ENCODE peak calls at places on chromosomes 7 and 10, in four cellular contexts. One of them, this sample, is unnamed.
A peak's percentile ranks its signal among the peaks of the same experiment; 100 is the strongest.

GRCh38 chr10:90319188-90319914 is 538.5 kb downstream of the HTR7 start:
- DNase-seq in choroid plexus epithelial cell: peak; percentile 92
- DNase-seq in hepatocyte: peak; percentile 78
- DNase-seq in bronchial epithelial cell: peak; percentile 97
- DNase-seq in this sample: peak; percentile 86

GRCh38 chr7:104895851-104896236 is 118.2 kb upstream of the KMT2E start:
- DNase-seq in choroid plexus epithelial cell: no peak
- DNase-seq in hepatocyte: no peak
- DNase-seq in bronchial epithelial cell: no peak
- DNase-seq in this sample: no peak

GRCh38 chr10:44383749-44384600 is 922 bp downstream of the CXCL12 start:
- DNase-seq in choroid plexus epithelial cell: peak; percentile 47
- DNase-seq in hepatocyte: peak; percentile 42
- DNase-seq in bronchial epithelial cell: no peak
- DNase-seq in this sample: no peak

GRCh38 chr7:37990337-37990736 is 69.9 kb downstream of the EPDR1 start:
- DNase-seq in choroid plexus epithelial cell: no peak
- DNase-seq in hepatocyte: no peak
- DNase-seq in bronchial epithelial cell: no peak
- DNase-seq in this sample: no peak

GRCh38 chr7:82594665-82595064 is 151.1 kb upstream of the CACNA2D1 start:
- DNase-seq in choroid plexus epithelial cell: peak; percentile 47
- DNase-seq in hepatocyte: no peak
- DNase-seq in bronchial epithelial cell: no peak
- DNase-seq in this sample: no peak

GRCh38 chr7:4067874-4068273 is 614.2 kb upstream of the FOXK1 start:
- DNase-seq in choroid plexus epithelial cell: no peak
- DNase-seq in hepatocyte: no peak
- DNase-seq in bronchial epithelial cell: no peak
- DNase-seq in this sample: no peak

GRCh38 chr10:117001144-117001543 is 3.8 kb downstream of the SHTN1 start:
- DNase-seq in choroid plexus epithelial cell: no peak
- DNase-seq in hepatocyte: no peak
- DNase-seq in bronchial epithelial cell: no peak
- DNase-seq in this sample: no peak

GRCh38 chr7:10022957-10023356 is 950.7 kb upstream of the PHF14 start:
- DNase-seq in choroid plexus epithelial cell: peak; percentile 1
- DNase-seq in hepatocyte: peak; percentile 67
- DNase-seq in bronchial epithelial cell: peak; percentile 13
- DNase-seq in this sample: no peak

GRCh38 chr7:23184709-23185354 is 3.0 kb downstream of the NUP42 start:
- DNase-seq in choroid plexus epithelial cell: peak; percentile 77
- DNase-seq in hepatocyte: peak; percentile 56
- DNase-seq in bronchial epithelial cell: peak; percentile 47
- DNase-seq in this sample: peak; percentile 17

GRCh38 chr7:104207348-104207730 is 474 bp downstream of the ORC5 start:
- DNase-seq in choroid plexus epithelial cell: peak; percentile 30
- DNase-seq in hepatocyte: no peak
- DNase-seq in bronchial epithelial cell: peak; percentile 30
- DNase-seq in this sample: no peak

GRCh38 chr10:58513189-58514101 is 773 bp downstream of the BICC1 start:
- DNase-seq in choroid plexus epithelial cell: peak; percentile 88
- DNase-seq in hepatocyte: peak; percentile 42
- DNase-seq in bronchial epithelial cell: no peak
- DNase-seq in this sample: no peak

GRCh38 chr7:103077318-103077717 is 2.4 kb downstream of the ARMC10 start:
- DNase-seq in choroid plexus epithelial cell: no peak
- DNase-seq in hepatocyte: no peak
- DNase-seq in bronchial epithelial cell: no peak
- DNase-seq in this sample: no peak

DNA sequence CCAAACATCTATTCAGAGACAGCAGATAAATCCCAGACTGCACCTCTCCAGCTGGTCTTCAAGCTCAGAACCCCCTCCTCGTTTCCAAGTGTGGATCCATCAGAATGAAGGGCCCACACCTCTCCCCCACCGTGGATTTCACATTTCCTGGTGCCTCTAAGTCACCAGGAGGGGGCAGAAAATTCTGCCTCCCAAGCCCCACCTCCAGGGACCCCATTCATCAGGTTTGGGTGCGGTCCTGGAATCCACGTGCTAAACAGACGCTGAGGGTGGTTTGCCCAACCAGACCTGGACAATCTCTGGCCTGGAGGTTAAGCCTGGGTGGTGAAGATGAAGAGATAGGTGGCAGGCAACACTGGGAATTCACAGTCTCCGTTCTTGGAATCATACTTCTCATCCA is 92.4 kb downstream of the WDR11 start:
- DNase-seq in choroid plexus epithelial cell: no peak
- DNase-seq in hepatocyte: no peak
- DNase-seq in bronchial epithelial cell: no peak
- DNase-seq in this sample: no peak
- TF ChIP-seq CTCF in choroid plexus epithelial cell: no peak
- TF ChIP-seq CTCF in hepatocyte: no peak
- TF ChIP-seq CTCF in bronchial epithelial cell: no peak
- TF ChIP-seq CTCF in this sample: no peak

DNA sequence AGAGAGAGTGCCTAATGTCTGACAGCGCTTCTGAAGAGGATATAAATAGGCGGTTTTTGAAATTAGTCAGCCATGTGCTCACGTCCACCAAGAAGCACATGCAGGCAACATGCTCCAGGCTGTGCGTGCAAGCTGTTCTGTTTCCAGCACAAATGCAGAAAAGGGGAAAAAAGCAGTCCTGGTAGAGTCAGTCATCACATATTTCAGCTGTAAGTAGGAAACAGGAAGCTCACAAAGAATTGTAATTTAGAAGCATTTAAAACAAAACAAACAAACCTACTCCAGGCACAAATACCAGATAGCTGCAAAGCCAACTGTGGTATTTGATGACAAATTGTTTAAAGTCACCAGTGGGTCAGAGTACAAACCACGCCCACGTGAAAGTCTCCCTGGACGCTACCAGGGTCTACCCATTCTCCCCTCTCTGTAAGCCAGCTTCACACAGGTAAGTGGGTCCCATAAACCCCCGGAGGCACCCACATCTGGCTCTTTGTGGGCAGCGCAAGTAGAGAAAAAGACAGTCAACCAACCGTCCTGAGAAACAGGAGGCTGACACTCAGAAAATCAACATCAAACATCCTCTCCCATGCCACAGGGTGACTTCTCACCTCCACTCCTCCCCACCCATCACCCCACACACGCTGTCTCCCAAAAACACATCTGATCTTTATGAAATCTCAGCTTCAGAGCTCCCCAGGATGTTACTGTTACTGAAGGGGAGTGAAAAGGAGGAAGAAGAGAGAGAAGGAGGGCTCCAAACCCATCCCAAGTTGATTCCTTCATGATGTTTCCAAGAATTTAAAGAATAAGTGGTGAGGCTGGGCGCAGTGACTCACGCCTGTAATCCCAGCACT is 186.4 kb downstream of the FAM107B start:
- DNase-seq in choroid plexus epithelial cell: peak; percentile 92
- DNase-seq in hepatocyte: peak; percentile 70
- DNase-seq in bronchial epithelial cell: peak; percentile 86
- DNase-seq in this sample: no peak
- H3K4me3 ChIP-seq in choroid plexus epithelial cell: peak overlapping the region; percentile 7
- H3K4me3 ChIP-seq in hepatocyte: no peak overlapping the region
- H3K4me3 ChIP-seq in bronchial epithelial cell: no peak overlapping the region
- H3K4me3 ChIP-seq in this sample: no peak overlapping the region

GRCh38 chr10:30398193-30398592 is 35.8 kb upstream of the MAP3K8 start:
- DNase-seq in choroid plexus epithelial cell: no peak
- DNase-seq in hepatocyte: no peak
- DNase-seq in bronchial epithelial cell: no peak
- DNase-seq in this sample: no peak

GRCh38 chr10:30398788-30399187 is 35.2 kb upstream of the MAP3K8 start:
- DNase-seq in choroid plexus epithelial cell: no peak
- DNase-seq in hepatocyte: no peak
- DNase-seq in bronchial epithelial cell: no peak
- DNase-seq in this sample: no peak

GRCh38 chr10:30403494-30403893 is 30.5 kb upstream of the MAP3K8 start:
- DNase-seq in choroid plexus epithelial cell: no peak
- DNase-seq in hepatocyte: no peak
- DNase-seq in bronchial epithelial cell: no peak
- DNase-seq in this sample: no peak
- TF ChIP-seq CTCF in choroid plexus epithelial cell: no peak
- TF ChIP-seq CTCF in hepatocyte: no peak
- TF ChIP-seq CTCF in bronchial epithelial cell: no peak
- TF ChIP-seq CTCF in this sample: no peak

GRCh38 chr10:79070611-79071534 is 2.1 kb downstream of the ZMIZ1 start:
- DNase-seq in choroid plexus epithelial cell: peak; percentile 76
- DNase-seq in hepatocyte: peak; percentile 92
- DNase-seq in bronchial epithelial cell: peak; percentile 87
- DNase-seq in this sample: peak; percentile 41
- H3K4me3 ChIP-seq in choroid plexus epithelial cell: peak overlapping the region; percentile 91
- H3K4me3 ChIP-seq in hepatocyte: peak overlapping the region; percentile 98
- H3K4me3 ChIP-seq in bronchial epithelial cell: peak overlapping the region; percentile 85
- H3K4me3 ChIP-seq in this sample: peak overlapping the region; percentile 68

GRCh38 chr10:108204528-108205313 is 1040.2 kb upstream of the SORCS1 start:
- DNase-seq in choroid plexus epithelial cell: peak; percentile 17
- DNase-seq in hepatocyte: peak; percentile 67
- DNase-seq in bronchial epithelial cell: peak; percentile 71
- DNase-seq in this sample: no peak
- TF ChIP-seq CTCF in choroid plexus epithelial cell: peak; percentile 54
- TF ChIP-seq CTCF in hepatocyte: peak; percentile 76
- TF ChIP-seq CTCF in bronchial epithelial cell: peak; percentile 87
- TF ChIP-seq CTCF in this sample: no peak

GRCh38 chr10:43056568-43057011 is 20.3 kb upstream of the RET start:
- DNase-seq in choroid plexus epithelial cell: no peak
- DNase-seq in hepatocyte: no peak
- DNase-seq in bronchial epithelial cell: no peak
- DNase-seq in this sample: no peak

GRCh38 chr10:43053825-43054224 is 23.0 kb upstream of the RET start:
- DNase-seq in choroid plexus epithelial cell: no peak
- DNase-seq in hepatocyte: no peak
- DNase-seq in bronchial epithelial cell: no peak
- DNase-seq in this sample: no peak

GRCh38 chr10:43055217-43055616 is 21.7 kb upstream of the RET start:
- DNase-seq in choroid plexus epithelial cell: no peak
- DNase-seq in hepatocyte: no peak
- DNase-seq in bronchial epithelial cell: no peak
- DNase-seq in this sample: no peak

GRCh38 chr10:43055991-43056567 is 20.8 kb upstream of the RET start:
- DNase-seq in choroid plexus epithelial cell: no peak
- DNase-seq in hepatocyte: no peak
- DNase-seq in bronchial epithelial cell: no peak
- DNase-seq in this sample: no peak

DNA sequence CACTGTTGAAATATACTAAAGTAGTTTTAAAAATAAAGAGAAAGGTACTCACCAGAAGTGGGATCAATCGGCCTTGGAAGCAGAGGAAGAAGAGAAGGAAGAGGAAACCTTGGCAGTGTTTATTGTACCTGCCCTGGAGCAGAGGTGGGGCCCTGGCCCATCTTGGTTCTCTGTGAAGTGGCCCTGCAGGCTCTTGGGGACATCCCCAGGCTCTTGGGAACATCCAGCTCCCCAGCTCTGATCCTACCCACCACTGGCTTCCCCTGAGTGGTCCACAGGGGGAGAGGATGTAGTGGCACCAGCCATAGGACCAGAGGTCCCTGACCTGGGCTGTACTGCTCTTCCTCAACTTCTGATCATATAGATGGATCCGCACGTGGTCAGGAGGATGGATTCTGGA is 22.3 kb upstream of the RET start:
- DNase-seq in choroid plexus epithelial cell: no peak
- DNase-seq in hepatocyte: no peak
- DNase-seq in bronchial epithelial cell: no peak
- DNase-seq in this sample: no peak
- H3K4me3 ChIP-seq in choroid plexus epithelial cell: no peak overlapping the region
- H3K4me3 ChIP-seq in hepatocyte: no peak overlapping the region
- H3K4me3 ChIP-seq in bronchial epithelial cell: no peak overlapping the region
- H3K4me3 ChIP-seq in this sample: no peak overlapping the region

GRCh38 chr7:520503-521161 is 986 bp upstream of the PDGFA start:
- DNase-seq in choroid plexus epithelial cell: no peak
- DNase-seq in hepatocyte: peak; percentile 70
- DNase-seq in bronchial epithelial cell: no peak
- DNase-seq in this sample: no peak
- TF ChIP-seq CTCF in choroid plexus epithelial cell: peak; percentile 9
- TF ChIP-seq CTCF in hepatocyte: peak; percentile 26
- TF ChIP-seq CTCF in bronchial epithelial cell: peak; percentile 39
- TF ChIP-seq CTCF in this sample: no peak

GRCh38 chr10:13102002-13102794 is 2.2 kb downstream of the OPTN start:
- DNase-seq in choroid plexus epithelial cell: peak; percentile 69
- DNase-seq in hepatocyte: peak; percentile 31
- DNase-seq in bronchial epithelial cell: no peak
- DNase-seq in this sample: no peak
- H3K4me3 ChIP-seq in choroid plexus epithelial cell: peak overlapping the region; percentile 43
- H3K4me3 ChIP-seq in hepatocyte: no peak overlapping the region
- H3K4me3 ChIP-seq in bronchial epithelial cell: no peak overlapping the region
- H3K4me3 ChIP-seq in this sample: peak overlapping the region; percentile 66

GRCh38 chr7:28272461-28272877 is 91.9 kb upstream of the JAZF1 start:
- DNase-seq in choroid plexus epithelial cell: peak; percentile 79
- DNase-seq in hepatocyte: peak; percentile 53
- DNase-seq in bronchial epithelial cell: peak; percentile 29
- DNase-seq in this sample: no peak
- TF ChIP-seq CTCF in choroid plexus epithelial cell: peak; percentile 91
- TF ChIP-seq CTCF in hepatocyte: peak; percentile 61
- TF ChIP-seq CTCF in bronchial epithelial cell: peak; percentile 44
- TF ChIP-seq CTCF in this sample: peak; percentile 23

DNA sequence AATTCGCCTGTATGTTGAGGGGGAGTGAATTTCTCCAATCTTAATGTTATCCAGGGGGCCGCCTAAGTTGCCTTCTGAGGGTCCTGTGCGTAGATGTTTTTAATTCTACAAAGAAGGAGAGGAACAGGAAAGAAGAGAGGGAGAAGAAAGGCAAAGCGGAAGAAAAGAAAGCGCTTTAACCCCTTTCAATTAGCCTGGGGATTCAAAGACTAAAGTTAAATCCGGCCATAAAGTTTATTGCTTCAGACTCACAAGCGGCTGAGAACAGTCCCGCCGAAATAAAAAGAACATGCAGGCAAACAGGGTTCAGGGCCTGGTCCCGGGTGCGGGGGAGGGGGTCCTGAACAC is 4.5 kb downstream of the HOXA5 start:
- DNase-seq in choroid plexus epithelial cell: no peak
- DNase-seq in hepatocyte: no peak
- DNase-seq in bronchial epithelial cell: no peak
- DNase-seq in this sample: no peak
- H3K4me3 ChIP-seq in choroid plexus epithelial cell: no peak overlapping the region
- H3K4me3 ChIP-seq in hepatocyte: no peak overlapping the region
- H3K4me3 ChIP-seq in bronchial epithelial cell: no peak overlapping the region
- H3K4me3 ChIP-seq in this sample: peak overlapping the region; percentile 93